ENCODE peak calls at places on chromosomes 7 and 10, in seven cellular contexts. V is Caki2; Z is activated CD4-positive, CD25-positive, alpha-beta regulatory T cell; F is T follicular helper cell; M is upper lobe of right lung; O is AG04450; I is GOT3. P is an unnamed sample.

GRCh38 chr7:78207262-78207661 is 408.7 kb downstream of the PHTF2 start:
- DNase-seq in F (no peak), O (no peak), M (no peak), Z (no peak), I (no peak), V (no peak), P (no peak)

GRCh38 chr7:92633211-92633906 is 43.2 kb upstream of the FAM133B start:
- DNase-seq in M (no peak), I (no peak), V (peak), F (no peak), O (peak), Z (no peak), P (peak)

GRCh38 chr10:60400366-60400765 is 10.7 kb upstream of the ANK3 start:
- DNase-seq in F (no peak), M (no peak), V (no peak), I (no peak), Z (no peak), O (no peak), P (no peak)

GRCh38 chr7:56092789-56093531 is at the start of gene PHKG1:
- DNase-seq in V (no peak), Z (no peak), M (peak), F (no peak), I (peak), O (peak), P (no peak)

GRCh38 chr7:158270106-158270775 is 317.4 kb downstream of the PTPRN2 start:
- DNase-seq in I (no peak), M (peak), O (no peak), V (no peak), Z (no peak), F (no peak), P (no peak)

GRCh38 chr10:4655406-4655805 is 170.6 kb upstream of the AKR1E2 start:
- DNase-seq in M (no peak), Z (no peak), I (no peak), V (no peak), F (no peak), O (no peak), P (no peak)

GRCh38 chr7:144134116-144134515 is 11.1 kb downstream of the OR2A14 start:
- DNase-seq in F (no peak), M (no peak), V (no peak), O (no peak), Z (no peak), I (no peak), P (no peak)

GRCh38 chr7:75039709-75040108 is 33.9 kb downstream of the RCC1L start:
- DNase-seq in V (no peak), O (no peak), I (no peak), F (no peak), M (no peak), Z (no peak), P (no peak)

GRCh38 chr10:128624656-128625530 is 498.7 kb upstream of the MKI67 start:
- DNase-seq in I (no peak), O (no peak), V (no peak), F (no peak), M (no peak), Z (no peak), P (no peak)